ENCODE peak calls at places on chromosomes 16 and 17, in four cellular contexts. U, J, K and V are unnamed samples. For H3K36me3, the result is how much of the 10 kb centered on the place peaks cover.

GRCh38 chr17:10058924-10059683 is 139.3 kb downstream of the GAS7 start:
- DNase-seq in U (no peak), J (no peak), K (no peak), V (no peak)

GRCh38 chr17:59572301-59572924 is 7.0 kb downstream of the DHX40 start:
- DNase-seq in U (no peak), J (no peak), K (no peak), V (no peak)

GRCh38 chr17:77875881-77876509 is 82.5 kb upstream of the TNRC6C start:
- DNase-seq in U (no peak), J (no peak), K (no peak), V (no peak)

GRCh38 chr17:19703106-19703775 is 13.1 kb downstream of the SLC47A2 start:
- DNase-seq in U (no peak), J (peak), K (no peak), V (no peak)

GRCh38 chr16:65524997-65525396 is 403.1 kb upstream of the CDH11 start:
- DNase-seq in U (no peak), J (no peak), K (no peak), V (no peak)

GRCh38 chr17:72587773-72588511 is 467.1 kb downstream of the SOX9 start:
- DNase-seq in U (no peak), J (no peak), K (no peak), V (no peak)

GRCh38 chr16:78503501-78504110 is 404.2 kb downstream of the WWOX start:
- DNase-seq in U (no peak), J (peak), K (peak), V (peak)

GRCh38 chr17:82940226-82941020 is 100.6 kb upstream of the ZNF750 start:
- DNase-seq in U (peak), J (no peak), K (no peak), V (no peak)

GRCh38 chr16:65226077-65226476 is 104.2 kb upstream of the CDH11 start:
- DNase-seq in U (no peak), J (no peak), K (no peak), V (no peak)

GRCh38 chr17:80591788-80592187 is 47.1 kb downstream of the RPTOR start:
- DNase-seq in U (no peak), J (no peak), K (no peak), V (no peak)

GRCh38 chr16:22684282-22685161 is 129.4 kb upstream of the HS3ST2 start:
- DNase-seq in U (no peak), J (no peak), K (no peak), V (no peak)

GRCh38 chr17:27379863-27380533 is 76.2 kb upstream of the KSR1 start:
- DNase-seq in U (peak), J (peak), K (peak), V (peak)

GRCh38 chr16:18041864-18042834 is 294.4 kb downstream of the NPIPA8 start:
- DNase-seq in U (no peak), J (no peak), K (no peak), V (no peak)

GRCh38 chr16:57265850-57266530 is 18.5 kb downstream of the PLLP start:
- DNase-seq in U (peak), J (peak), K (peak), V (peak)

GRCh38 chr17:40069751-40070643 is 7.2 kb downstream of the THRA start:
- DNase-seq in U (no peak), J (no peak), K (peak), V (peak)

GRCh38 chr17:35210741-35211140 is 16.5 kb upstream of the SLC35G3 start:
- DNase-seq in U (no peak), J (no peak), K (no peak), V (no peak)

GRCh38 chr17:36544049-36544319 is 735 bp upstream of the GGNBP2 start:
- DNase-seq in U (peak), J (no peak), K (peak), V (peak)

GRCh38 chr17:64024215-64024654 is 3.8 kb upstream of the ICAM2 start:
- DNase-seq in U (no peak), J (no peak), K (no peak), V (no peak)

GRCh38 chr17:10198509-10199249 is at the start of gene GAS7:
- DNase-seq in U (peak), J (no peak), K (peak), V (peak)

GRCh38 chr17:72175263-72175662 is 54.4 kb downstream of the SOX9 start:
- DNase-seq in U (no peak), J (no peak), K (peak), V (no peak)

GRCh38 chr17:64148699-64149098 is 18.8 kb upstream of the ERN1 start:
- DNase-seq in U (no peak), J (no peak), K (peak), V (no peak)

GRCh38 chr16:78213751-78214150 is 114.3 kb downstream of the WWOX start:
- DNase-seq in U (no peak), J (no peak), K (no peak), V (no peak)

GRCh38 chr17:55407641-55408566 is 13.7 kb downstream of the MMD start:
- DNase-seq in U (no peak), J (no peak), K (no peak), V (no peak)

GRCh38 chr17:42163113-42163512 is 8.3 kb upstream of the RAB5C start:
- DNase-seq in U (no peak), J (no peak), K (no peak), V (no peak)

GRCh38 chr16:381788-382717 is at the start of gene PGAP6:
- DNase-seq in U (peak), J (no peak), K (peak), V (peak)

GRCh38 chr16:58329147-58329546 is 34.3 kb upstream of the PRSS54 start:
- DNase-seq in U (no peak), J (no peak), K (no peak), V (no peak)

GRCh38 chr16:58243528-58244004 is 45.7 kb upstream of the CSNK2A2 start:
- DNase-seq in U (no peak), J (no peak), K (no peak), V (no peak)

GRCh38 chr16:88686439-88687253 is at the start of gene SNAI3:
- DNase-seq in U (peak), J (peak), K (peak), V (peak)

GRCh38 chr17:59859444-59860025 is 33.2 kb downstream of the TUBD1 start:
- DNase-seq in U (no peak), J (no peak), K (no peak), V (no peak)

GRCh38 chr16:1532081-1532760 is 1.2 kb upstream of the TMEM204 start:
- DNase-seq in U (no peak), J (no peak), K (peak), V (no peak)

GRCh38 chr17:48375356-48375755 is 54.7 kb downstream of the SKAP1 start:
- DNase-seq in U (no peak), J (no peak), K (no peak), V (no peak)

GRCh38 chr17:64496786-64497564 is at the start of gene POLG2:
- DNase-seq in U (peak), J (peak), K (peak), V (peak)

DNA sequence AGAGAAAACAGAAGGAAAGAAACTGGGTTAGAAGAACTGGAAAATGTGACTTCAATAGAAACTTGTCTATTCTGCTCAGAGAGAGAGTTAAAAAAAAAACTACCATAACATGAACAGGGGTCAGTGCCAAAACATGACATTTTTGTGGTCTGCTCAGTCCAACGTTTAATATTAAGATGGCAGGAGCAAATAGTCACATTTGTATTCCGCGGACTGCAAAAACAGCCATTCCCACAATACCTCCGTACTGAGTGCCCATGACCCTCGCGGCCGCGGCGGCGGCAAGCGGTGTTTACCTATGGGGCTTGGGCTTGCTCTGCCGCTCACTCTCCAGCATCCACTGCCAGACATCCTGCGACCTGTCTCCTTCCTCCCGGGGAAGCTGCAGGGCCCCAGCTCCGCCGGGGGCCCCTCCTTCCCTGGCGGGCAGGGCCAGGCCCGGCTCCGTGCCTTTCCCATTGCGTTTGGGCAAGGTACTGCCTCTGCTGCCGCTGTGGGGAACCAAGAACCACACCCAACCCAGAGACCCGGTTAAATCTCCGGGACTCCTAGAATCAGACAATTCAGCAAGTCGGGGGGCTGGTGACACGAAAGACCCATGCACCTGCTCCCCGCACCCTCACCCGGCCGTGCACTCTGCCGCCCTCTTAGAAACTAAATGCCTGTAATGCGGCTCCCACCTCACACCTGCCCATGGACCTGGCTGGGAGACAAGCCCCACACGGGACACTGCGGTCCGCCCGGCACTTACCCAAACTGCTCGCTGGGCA is 24.7 kb downstream of the AXIN2 start:
- DNase-seq in U (peak), J (no peak), K (no peak), V (no peak)
- H3K36me3 ChIP-seq in U (under half), J (half or more), K (half or more), V (under half)

GRCh38 chr17:1471490-1471889 is 15.5 kb upstream of the CRK start:
- DNase-seq in U (peak), J (no peak), K (no peak), V (no peak)
- H3K36me3 ChIP-seq in U (under half), J (half or more), K (half or more), V (half or more)

GRCh38 chr16:30971298-30971697 is 13.7 kb upstream of the HSD3B7 start:
- DNase-seq in U (no peak), J (no peak), K (no peak), V (no peak)

GRCh38 chr16:30967795-30968194 is 10.2 kb downstream of the SETD1A start:
- DNase-seq in U (no peak), J (no peak), K (no peak), V (no peak)

GRCh38 chr16:30966033-30966619 is 8.6 kb downstream of the SETD1A start:
- DNase-seq in U (no peak), J (no peak), K (no peak), V (no peak)

GRCh38 chr16:30972872-30973271 is 12.1 kb upstream of the HSD3B7 start:
- DNase-seq in U (no peak), J (no peak), K (no peak), V (no peak)

GRCh38 chr16:30969246-30969842 is 11.8 kb downstream of the SETD1A start:
- DNase-seq in U (no peak), J (no peak), K (no peak), V (no peak)
- H3K36me3 ChIP-seq in U (under half), J (half or more), K (half or more), V (under half)

GRCh38 chr16:28108590-28109247 is 45.2 kb upstream of the GSG1L start:
- DNase-seq in U (no peak), J (no peak), K (peak), V (no peak)
- H3K36me3 ChIP-seq in U (under half), J (half or more), K (half or more), V (under half)

GRCh38 chr16:3739636-3740035 is 22.3 kb upstream of the TRAP1 start:
- DNase-seq in U (no peak), J (no peak), K (no peak), V (peak)
- H3K36me3 ChIP-seq in U (under half), J (half or more), K (half or more), V (under half)

DNA sequence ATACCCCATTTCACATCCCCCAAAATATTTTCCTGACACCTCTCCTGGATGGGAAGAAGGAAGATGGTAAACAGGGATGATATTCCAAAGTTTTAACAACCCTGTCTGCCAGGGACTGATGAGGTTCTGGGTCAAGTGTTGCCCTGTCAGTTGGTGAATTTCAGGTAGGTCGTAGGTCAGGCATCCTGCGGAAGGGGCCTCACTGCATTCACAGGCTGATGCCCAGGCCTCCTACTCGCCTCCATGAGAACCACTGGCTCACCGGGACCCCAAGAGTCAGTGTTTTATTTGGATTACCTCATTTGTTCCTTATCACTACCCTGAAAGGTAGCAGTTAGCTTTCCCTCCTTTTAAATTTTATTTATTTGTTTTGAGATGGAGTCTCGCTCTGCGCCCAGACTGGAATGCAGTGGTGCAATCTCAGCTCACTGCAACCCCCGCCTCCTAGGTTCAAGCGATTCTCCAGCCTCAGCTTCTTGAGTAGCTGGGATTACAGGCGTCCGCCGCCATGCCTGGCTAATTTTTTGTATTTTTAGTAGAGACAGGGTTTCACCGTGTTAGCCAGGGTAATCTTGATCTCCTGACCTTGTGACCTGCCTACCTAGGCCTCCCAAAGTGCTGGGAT is 10.5 kb downstream of the ZBTB4 start:
- DNase-seq in U (no peak), J (no peak), K (no peak), V (no peak)
- H3K36me3 ChIP-seq in U (under half), J (under half), K (under half), V (under half)

DNA sequence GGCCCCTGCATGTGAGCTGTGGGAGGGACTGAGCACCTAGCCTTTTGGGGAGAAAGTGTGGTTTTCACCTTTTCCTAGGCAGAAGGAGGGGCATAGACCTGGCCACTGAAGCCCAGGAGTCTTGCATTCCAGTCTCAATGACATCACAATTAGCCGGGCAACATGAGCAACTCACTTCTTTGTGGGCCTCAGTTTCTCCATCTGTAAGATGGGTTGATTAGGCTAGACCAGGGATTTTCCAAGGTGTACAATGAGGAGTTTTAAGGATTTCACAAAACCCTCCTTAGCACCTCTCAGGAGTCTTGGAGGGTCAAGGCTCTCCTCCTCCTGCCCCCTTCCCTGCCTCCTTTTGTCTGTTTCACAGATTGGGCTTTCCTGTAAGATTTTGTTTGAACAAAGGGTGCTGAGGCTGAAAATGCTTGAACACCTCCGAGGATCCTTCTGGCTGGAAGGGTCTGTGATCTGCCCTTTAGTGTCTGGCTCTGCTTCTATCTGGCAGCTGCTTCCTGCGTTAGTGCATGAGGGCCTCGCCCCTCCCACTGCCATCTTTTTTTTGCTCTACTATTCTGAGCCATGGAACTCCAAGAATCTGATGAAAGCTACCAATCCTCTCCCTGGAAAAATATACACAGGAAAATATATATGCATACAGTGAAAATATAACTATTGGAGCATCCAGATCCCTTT is 52.4 kb upstream of the ETV4 start:
- DNase-seq in U (no peak), J (no peak), K (no peak), V (no peak)
- H3K36me3 ChIP-seq in U (under half), J (under half), K (under half), V (under half)

GRCh38 chr17:56897646-56898424 is 16.0 kb downstream of the TRIM25 start:
- DNase-seq in U (no peak), J (no peak), K (no peak), V (no peak)

GRCh38 chr17:56894859-56895455 is 18.9 kb downstream of the TRIM25 start:
- DNase-seq in U (no peak), J (no peak), K (no peak), V (no peak)

GRCh38 chr17:56896217-56896967 is 17.5 kb downstream of the TRIM25 start:
- DNase-seq in U (no peak), J (no peak), K (peak), V (no peak)

GRCh38 chr17:56898874-56899273 is 15.0 kb downstream of the TRIM25 start:
- DNase-seq in U (no peak), J (no peak), K (no peak), V (no peak)

GRCh38 chr17:56896968-56897359 is 16.9 kb downstream of the TRIM25 start:
- DNase-seq in U (no peak), J (no peak), K (peak), V (no peak)
- H3K36me3 ChIP-seq in U (under half), J (half or more), K (half or more), V (under half)

GRCh38 chr17:75227729-75228128 is 22.2 kb downstream of the NUP85 start:
- DNase-seq in U (no peak), J (no peak), K (no peak), V (no peak)
- H3K36me3 ChIP-seq in U (under half), J (half or more), K (half or more), V (under half)

GRCh38 chr16:68075980-68076379 is 9.2 kb upstream of the NFATC3 start:
- DNase-seq in U (no peak), J (peak), K (no peak), V (no peak)

GRCh38 chr16:68078726-68079615 is 6.2 kb upstream of the NFATC3 start:
- DNase-seq in U (no peak), J (no peak), K (no peak), V (no peak)

GRCh38 chr16:68079616-68080344 is 5.4 kb upstream of the NFATC3 start:
- DNase-seq in U (peak), J (peak), K (peak), V (peak)

GRCh38 chr16:68076560-68076959 is 8.6 kb upstream of the NFATC3 start:
- DNase-seq in U (peak), J (peak), K (no peak), V (no peak)

DNA sequence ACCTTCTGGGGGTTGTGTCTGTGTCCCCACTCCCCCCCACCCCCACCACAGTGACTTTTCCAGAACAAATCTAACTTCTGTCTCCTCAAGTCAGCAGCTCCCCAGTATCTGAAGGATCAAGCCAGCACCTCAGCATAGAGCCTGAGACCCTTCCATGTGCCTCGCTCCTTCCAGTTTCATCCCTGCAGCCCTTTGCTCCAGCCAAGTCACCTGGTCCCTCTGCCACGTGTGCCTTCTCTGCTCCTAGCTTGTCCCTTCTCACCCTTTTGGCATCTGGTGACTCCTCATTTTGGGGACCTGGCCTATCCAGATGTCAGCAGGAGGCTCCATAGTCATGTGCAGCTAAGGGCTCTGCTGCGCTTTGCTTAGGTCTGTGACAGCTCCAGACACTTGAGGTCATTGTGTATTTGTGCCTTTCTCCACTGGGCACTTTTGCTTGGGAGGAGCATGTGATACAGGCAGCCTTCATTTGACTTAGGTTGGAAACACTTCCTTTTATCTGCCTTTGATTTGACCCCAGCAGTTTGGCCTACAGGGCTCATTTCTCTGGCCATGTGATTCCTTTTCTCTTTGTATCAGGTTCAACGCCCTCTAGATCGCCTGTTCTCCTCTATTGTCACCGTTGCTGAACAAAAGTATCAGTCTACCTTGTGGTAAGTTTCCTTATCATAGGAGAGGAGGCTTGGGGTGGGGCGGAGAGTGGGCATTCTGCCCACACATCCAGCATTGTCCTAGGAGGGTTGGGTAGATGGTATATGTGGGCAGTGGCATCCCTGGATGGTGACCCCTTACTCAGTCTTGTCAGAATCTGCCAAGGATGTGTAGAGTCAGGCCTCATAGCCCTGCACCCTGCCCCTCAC is 7.1 kb upstream of the NFATC3 start:
- DNase-seq in U (no peak), J (no peak), K (no peak), V (no peak)
- H3K36me3 ChIP-seq in U (under half), J (under half), K (half or more), V (under half)